ENCODE peak calls at places on chromosomes 4 and X, in five cellular contexts. L, E, Z, N and D are unnamed samples.
A peak's percentile ranks its signal among the peaks of the same experiment; 100 is the strongest.

GRCh38 chr4:76447326-76447954 is 12.4 kb downstream of the SHROOM3 start:
- DNase-seq in L (no peak), E (no peak), Z (no peak), N (no peak), D (no peak)

GRCh38 chr4:140901736-140902336 is 145.7 kb upstream of the TBC1D9 start:
- DNase-seq in L (no peak), E (no peak), Z (no peak), N (no peak), D (no peak)

GRCh38 chr4:152807294-152807829 is 27.6 kb downstream of the ARFIP1 start:
- DNase-seq in L (no peak), E (no peak), Z (no peak), N (no peak), D (peak; percentile 9)

GRCh38 chr4:140816806-140817205 is 60.6 kb upstream of the TBC1D9 start:
- DNase-seq in L (no peak), E (no peak), Z (no peak), N (no peak), D (no peak)

GRCh38 chr4:4985036-4985435 is 34.2 kb downstream of the CYTL1 start:
- DNase-seq in L (no peak), E (no peak), Z (no peak), N (no peak), D (no peak)

GRCh38 chrX:153703036-153703370 is 15.3 kb downstream of the SLC6A8 start:
- DNase-seq in L (no peak), E (no peak), Z (no peak), N (no peak), D (no peak)

GRCh38 chr4:73308286-73308685 is 49.7 kb upstream of the ANKRD17 start:
- DNase-seq in L (no peak), E (peak; percentile 24), Z (no peak), N (no peak), D (no peak)

GRCh38 chr4:27084685-27085356 is 224.2 kb downstream of the STIM2 start:
- DNase-seq in L (peak; percentile 62), E (no peak), Z (peak; percentile 7), N (peak; percentile 73), D (no peak)

GRCh38 chr4:60579335-60579734 is 620.8 kb upstream of the ADGRL3 start:
- DNase-seq in L (no peak), E (no peak), Z (no peak), N (no peak), D (no peak)

GRCh38 chrX:134734343-134735001 is 76.2 kb upstream of the PLAC1 start:
- DNase-seq in L (no peak), E (no peak), Z (no peak), N (no peak), D (no peak)

GRCh38 chr4:70858454-70858853 is 18.8 kb upstream of the GRSF1 start:
- DNase-seq in L (no peak), E (no peak), Z (no peak), N (no peak), D (no peak)

GRCh38 chr4:8311096-8312068 is 41.8 kb downstream of the HTRA3 start:
- DNase-seq in L (no peak), E (no peak), Z (no peak), N (peak; percentile 30), D (no peak)

GRCh38 chrX:105527759-105528158 is 294.6 kb upstream of the NRK start:
- DNase-seq in L (no peak), E (no peak), Z (no peak), N (no peak), D (no peak)

GRCh38 chrX:45803383-45803921 is 602.8 kb upstream of the DIPK2B start:
- DNase-seq in L (no peak), E (no peak), Z (no peak), N (no peak), D (no peak)

GRCh38 chrX:46918434-46918833 is 6.2 kb downstream of the JADE3 start:
- DNase-seq in L (no peak), E (peak; percentile 67), Z (no peak), N (no peak), D (no peak)

GRCh38 chr4:99334880-99335279 is 13.7 kb upstream of the ADH1B start:
- DNase-seq in L (no peak), E (no peak), Z (no peak), N (no peak), D (no peak)

GRCh38 chrX:49876750-49877149 is 2.5 kb upstream of the USP27X start:
- DNase-seq in L (peak; percentile 38), E (peak; percentile 55), Z (peak; percentile 43), N (no peak), D (no peak)

GRCh38 chr4:42320822-42321388 is 76.4 kb upstream of the SHISA3 start:
- DNase-seq in L (no peak), E (no peak), Z (no peak), N (no peak), D (peak; percentile 58)

GRCh38 chr4:185016946-185017797 is 1.1 kb upstream of the HELT start:
- DNase-seq in L (no peak), E (no peak), Z (no peak), N (no peak), D (no peak)

GRCh38 chr4:188986271-188986689 is 847.0 kb downstream of the TRIML1 start:
- DNase-seq in L (no peak), E (peak; percentile 1), Z (peak; percentile 13), N (no peak), D (no peak)

GRCh38 chrX:14903891-14904290 is 30.7 kb downstream of the MOSPD2 start:
- DNase-seq in L (no peak), E (no peak), Z (no peak), N (no peak), D (no peak)

GRCh38 chrX:98362630-98363029 is 1478.9 kb downstream of the RPA4 start:
- DNase-seq in L (no peak), E (no peak), Z (no peak), N (no peak), D (no peak)

GRCh38 chr4:124111922-124112321 is 600.6 kb downstream of the ANKRD50 start:
- DNase-seq in L (peak; percentile 8), E (peak; percentile 55), Z (peak; percentile 3), N (no peak), D (no peak)

GRCh38 chrX:133350751-133351150 is 64.5 kb downstream of the GPC4 start:
- DNase-seq in L (no peak), E (no peak), Z (no peak), N (no peak), D (no peak)

GRCh38 chrX:125778256-125778655 is 387.8 kb downstream of the DCAF12L2 start:
- DNase-seq in L (no peak), E (no peak), Z (no peak), N (no peak), D (no peak)

GRCh38 chrX:13506574-13506973 is 62.8 kb upstream of the EGFL6 start:
- DNase-seq in L (peak; percentile 54), E (peak; percentile 2), Z (peak; percentile 31), N (peak; percentile 44), D (no peak)

GRCh38 chrX:84189125-84189524 is 1.1 kb upstream of the RPS6KA6 start:
- DNase-seq in L (no peak), E (no peak), Z (no peak), N (no peak), D (no peak)

GRCh38 chr4:147789596-147789995 is 57.7 kb downstream of the ARHGAP10 start:
- DNase-seq in L (no peak), E (no peak), Z (no peak), N (no peak), D (no peak)
- TF ChIP-seq KDM1A in L (no peak), E (no peak), Z (no peak), N (no peak), D (no peak)

GRCh38 chrX:101091817-101092216 is 6.2 kb upstream of the CENPI start:
- DNase-seq in L (no peak), E (no peak), Z (no peak), N (no peak), D (no peak)

DNA sequence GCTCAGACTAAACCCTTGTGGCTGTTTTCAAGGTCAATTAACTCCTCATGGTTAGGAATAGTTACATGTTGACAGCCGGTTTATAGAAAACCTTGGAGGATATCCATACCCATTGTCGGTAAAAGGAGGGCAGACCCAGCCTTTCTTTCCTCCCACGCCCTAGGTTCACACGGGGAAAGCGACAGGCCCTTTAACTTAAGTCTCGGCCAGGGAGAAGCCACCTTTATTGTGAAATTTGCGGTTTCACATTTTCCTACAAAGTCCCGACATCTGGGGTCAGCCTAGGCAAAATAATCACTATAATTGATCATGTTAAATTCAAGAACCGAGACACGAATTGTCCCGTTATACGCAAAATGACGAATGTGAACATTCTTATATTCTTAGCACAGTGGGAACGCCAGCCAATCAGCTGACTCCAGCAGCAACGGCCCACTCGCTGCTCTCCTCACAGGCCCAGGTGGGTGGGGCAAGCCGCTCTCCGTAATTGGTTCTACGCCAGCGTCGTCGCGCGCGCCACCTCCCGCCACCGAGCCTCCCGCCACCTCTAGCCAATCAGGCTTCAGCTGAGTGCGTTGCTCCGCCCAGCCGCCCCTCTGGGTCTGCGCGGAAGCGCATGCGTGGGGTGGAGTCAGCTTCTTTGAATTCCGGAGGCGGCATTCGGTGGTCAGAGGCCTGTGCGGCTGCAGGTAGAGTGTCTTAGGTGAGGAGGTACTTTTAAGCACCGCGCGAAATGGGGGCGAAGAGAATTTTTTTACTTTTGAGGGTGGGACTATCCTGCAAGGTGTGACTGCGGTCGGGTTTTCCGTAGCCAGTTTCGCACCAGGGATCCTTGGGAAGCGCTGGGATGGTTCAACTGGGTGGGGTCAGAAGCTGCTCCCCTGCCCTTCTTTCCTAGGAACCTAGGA is at the start of gene CENPI:
- DNase-seq in L (peak; percentile 98), E (peak; percentile 83), Z (peak; percentile 95), N (peak; percentile 85), D (peak; percentile 74)
- TF ChIP-seq POLR2A in L (peak; percentile 74), E (peak; percentile 61), Z (peak; percentile 7), N (no peak), D (peak; percentile 63)

DNA sequence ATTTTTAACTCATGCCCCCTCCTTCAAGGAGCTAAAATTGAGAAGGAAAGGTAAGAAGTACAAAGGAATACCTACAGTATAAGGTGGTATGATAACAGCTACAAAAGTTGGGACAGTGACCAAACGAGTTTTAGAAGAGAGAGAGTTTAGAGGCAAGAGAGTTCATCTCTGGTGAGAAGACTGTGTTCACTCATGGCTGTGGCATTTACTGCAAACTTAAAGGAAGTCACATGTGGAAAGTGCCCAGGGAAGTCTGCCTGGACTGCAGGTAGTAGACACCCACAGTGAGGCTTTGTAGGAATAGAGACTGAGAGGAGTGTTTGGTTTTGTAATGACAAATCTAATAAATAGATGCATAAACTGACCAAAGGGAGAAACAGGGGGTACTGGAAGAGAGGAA is 493.5 kb downstream of the IL15 start:
- DNase-seq in L (no peak), E (no peak), Z (no peak), N (no peak), D (no peak)
- TF ChIP-seq KDM1A in L (no peak), E (no peak), Z (no peak), N (no peak), D (no peak)

GRCh38 chr4:82372874-82373815 is 646 bp downstream of the HNRNPD start:
- DNase-seq in L (peak; percentile 84), E (peak; percentile 69), Z (peak; percentile 69), N (peak; percentile 65), D (peak; percentile 32)
- TF ChIP-seq POLR2A in L (peak; percentile 71), E (peak; percentile 53), Z (no peak), N (peak; percentile 68), D (no peak)

GRCh38 chr4:2714071-2714770 is 41.9 kb downstream of the TNIP2 start:
- DNase-seq in L (no peak), E (no peak), Z (no peak), N (no peak), D (no peak)
- TF ChIP-seq KDM1A in L (no peak), E (no peak), Z (no peak), N (no peak), D (no peak)